ENCODE peak calls at places on chromosomes 5 and 9, in seven cellular contexts. J is left ventricle myocardium inferior, A is mucosa of descending colon, X is OCI-LY7, H is adrenal gland, T is Peyer's patch, E is aorta. L is an unnamed sample. For H3K4me1, the result is how much of the 10 kb centered on the place peaks cover.

GRCh38 chr5:68950111-68950510 is 143.7 kb upstream of the SLC30A5 start:
- DNase-seq in J (no peak), A (no peak), X (no peak), H (peak), T (no peak), E (no peak), L (no peak)

GRCh38 chr9:76617510-76618194 is 146.6 kb upstream of the PCA3 start:
- DNase-seq in J (no peak), A (no peak), X (no peak), H (no peak), T (no peak), E (no peak), L (no peak)

GRCh38 chr5:60287174-60287771 is 393.7 kb upstream of the PDE4D start:
- DNase-seq in J (peak), A (no peak), X (peak), H (peak), T (no peak), E (no peak), L (peak)

GRCh38 chr9:80881946-80882345 is 807.4 kb downstream of the TLE1 start:
- DNase-seq in J (no peak), A (no peak), X (no peak), H (no peak), T (no peak), E (no peak), L (no peak)

GRCh38 chr5:111755942-111756353 is 1.0 kb downstream of the NREP start:
- DNase-seq in J (no peak), A (no peak), X (peak), H (no peak), T (no peak), E (no peak), L (no peak)

GRCh38 chr5:135615581-135616260 is 36.9 kb upstream of the CXCL14 start:
- DNase-seq in J (no peak), A (no peak), X (no peak), H (no peak), T (no peak), E (no peak), L (no peak)

GRCh38 chr5:52867809-52868208 is 80.1 kb downstream of the ITGA1 start:
- DNase-seq in J (no peak), A (no peak), X (no peak), H (no peak), T (no peak), E (no peak), L (no peak)

GRCh38 chr9:85258823-85259370 is 482.9 kb downstream of the AGTPBP1 start:
- DNase-seq in J (peak), A (no peak), X (peak), H (peak), T (no peak), E (peak), L (peak)

GRCh38 chr5:77239126-77239741 is 28.8 kb downstream of the PDE8B start:
- DNase-seq in J (no peak), A (no peak), X (peak), H (no peak), T (no peak), E (no peak), L (no peak)

GRCh38 chr5:160348080-160348479 is 22.3 kb downstream of the C1QTNF2 start:
- DNase-seq in J (no peak), A (no peak), X (no peak), H (no peak), T (no peak), E (no peak), L (no peak)

GRCh38 chr9:107717608-107718314 is 228.2 kb upstream of the KLF4 start:
- DNase-seq in J (no peak), A (no peak), X (no peak), H (no peak), T (no peak), E (no peak), L (no peak)

GRCh38 chr5:154857091-154857533 is 1.3 kb upstream of the CNOT8 start:
- DNase-seq in J (peak), A (no peak), X (peak), H (no peak), T (peak), E (peak), L (peak)

GRCh38 chr5:124824637-124825158 is 78.3 kb upstream of the ZNF608 start:
- DNase-seq in J (no peak), A (no peak), X (no peak), H (no peak), T (no peak), E (no peak), L (peak)

GRCh38 chr5:93512799-93513198 is 68.2 kb downstream of the NR2F1-AS1 start:
- DNase-seq in J (no peak), A (no peak), X (no peak), H (no peak), T (no peak), E (no peak), L (no peak)

GRCh38 chr5:140690941-140691924 is at the start of the genes HARS1 and HARS2:
- DNase-seq in J (peak), A (peak), X (peak), H (peak), T (peak), E (peak), L (peak)

GRCh38 chr9:71765693-71766092 is 2.6 kb downstream of the CEMIP2 start:
- DNase-seq in J (no peak), A (no peak), X (no peak), H (no peak), T (no peak), E (no peak), L (no peak)

GRCh38 chr5:129440424-129440823 is 19.7 kb upstream of the ADAMTS19 start:
- DNase-seq in J (no peak), A (no peak), X (no peak), H (no peak), T (no peak), E (no peak), L (no peak)

GRCh38 chr5:37495668-37496067 is 116.5 kb downstream of the WDR70 start:
- DNase-seq in J (no peak), A (no peak), X (no peak), H (no peak), T (no peak), E (no peak), L (no peak)

GRCh38 chr5:104400941-104401340 is 838.4 kb upstream of the NUDT12 start:
- DNase-seq in J (no peak), A (no peak), X (no peak), H (no peak), T (no peak), E (no peak), L (no peak)

GRCh38 chr5:96476654-96477053 is 43.6 kb upstream of the PCSK1 start:
- DNase-seq in J (no peak), A (no peak), X (no peak), H (no peak), T (no peak), E (no peak), L (no peak)

GRCh38 chr9:127384016-127384730 is 12.8 kb upstream of the SLC2A8 start:
- DNase-seq in J (no peak), A (no peak), X (no peak), H (no peak), T (no peak), E (peak), L (peak)

GRCh38 chr5:180783340-180784052 is 19.1 kb downstream of the MGAT1 start:
- DNase-seq in J (no peak), A (no peak), X (no peak), H (no peak), T (no peak), E (no peak), L (no peak)

GRCh38 chr5:162272417-162272816 is 204.8 kb downstream of the GABRG2 start:
- DNase-seq in J (no peak), A (no peak), X (no peak), H (no peak), T (no peak), E (no peak), L (no peak)

GRCh38 chr5:68898961-68899471 is 194.8 kb upstream of the SLC30A5 start:
- DNase-seq in J (no peak), A (no peak), X (no peak), H (no peak), T (no peak), E (no peak), L (no peak)

GRCh38 chr5:1351156-1351555 is 6.3 kb upstream of the CLPTM1L start:
- DNase-seq in J (no peak), A (no peak), X (no peak), H (no peak), T (no peak), E (peak), L (no peak)

GRCh38 chr9:93288341-93288740 is 104.4 kb downstream of the WNK2 start:
- DNase-seq in J (no peak), A (no peak), X (peak), H (no peak), T (no peak), E (no peak), L (no peak)

GRCh38 chr9:36450110-36450732 is 50.2 kb upstream of the RNF38 start:
- DNase-seq in J (no peak), A (no peak), X (peak), H (peak), T (no peak), E (no peak), L (peak)

GRCh38 chr5:139646912-139647391 is 1.2 kb upstream of the CXXC5 start:
- DNase-seq in J (peak), A (peak), X (no peak), H (peak), T (no peak), E (peak), L (no peak)

GRCh38 chr5:139645495-139645871 is 2.7 kb upstream of the CXXC5 start:
- DNase-seq in J (no peak), A (peak), X (no peak), H (peak), T (no peak), E (peak), L (peak)

GRCh38 chr5:139647406-139648204 is 544 bp upstream of the CXXC5 start:
- DNase-seq in J (peak), A (peak), X (no peak), H (peak), T (no peak), E (peak), L (no peak)

GRCh38 chr5:139644646-139645494 is 3.3 kb upstream of the CXXC5 start:
- DNase-seq in J (no peak), A (no peak), X (no peak), H (peak), T (peak), E (peak), L (no peak)

DNA sequence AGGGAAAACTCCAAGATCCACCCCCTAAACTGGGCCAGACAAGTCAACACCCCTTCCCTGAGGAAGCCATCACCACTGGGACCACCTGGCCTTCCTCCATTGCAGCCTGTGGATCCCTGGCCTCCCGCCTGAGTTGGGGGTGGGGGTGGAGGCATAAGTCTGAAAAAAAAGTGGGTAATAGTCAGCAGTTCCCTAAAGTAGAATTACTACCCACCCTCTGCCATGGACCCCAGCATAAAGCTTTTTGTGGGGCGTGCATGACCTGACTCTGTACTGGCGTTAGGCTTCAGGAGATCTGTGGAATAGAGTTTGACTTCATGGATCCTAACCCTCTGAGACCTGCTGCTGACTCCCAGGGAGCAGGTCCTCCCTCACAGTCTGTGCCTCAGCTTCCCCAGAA is 2.0 kb upstream of the CXXC5 start:
- DNase-seq in J (peak), A (peak), X (no peak), H (peak), T (no peak), E (peak), L (no peak)
- H3K4me1 ChIP-seq in J (half or more), A (under half), X (under half), H (under half), T (half or more), E (under half), L (half or more)

GRCh38 chr9:131421691-131422090 is 27.8 kb downstream of the PRRC2B start:
- DNase-seq in J (no peak), A (no peak), X (no peak), H (no peak), T (no peak), E (peak), L (no peak)

GRCh38 chr9:131420913-131421312 is 27.0 kb downstream of the PRRC2B start:
- DNase-seq in J (no peak), A (no peak), X (no peak), H (peak), T (no peak), E (peak), L (no peak)

GRCh38 chr9:131426545-131426944 is 32.7 kb downstream of the PRRC2B start:
- DNase-seq in J (no peak), A (no peak), X (no peak), H (no peak), T (no peak), E (no peak), L (no peak)

GRCh38 chr9:131422241-131422792 is 28.4 kb downstream of the PRRC2B start:
- DNase-seq in J (peak), A (no peak), X (no peak), H (peak), T (no peak), E (peak), L (no peak)

DNA sequence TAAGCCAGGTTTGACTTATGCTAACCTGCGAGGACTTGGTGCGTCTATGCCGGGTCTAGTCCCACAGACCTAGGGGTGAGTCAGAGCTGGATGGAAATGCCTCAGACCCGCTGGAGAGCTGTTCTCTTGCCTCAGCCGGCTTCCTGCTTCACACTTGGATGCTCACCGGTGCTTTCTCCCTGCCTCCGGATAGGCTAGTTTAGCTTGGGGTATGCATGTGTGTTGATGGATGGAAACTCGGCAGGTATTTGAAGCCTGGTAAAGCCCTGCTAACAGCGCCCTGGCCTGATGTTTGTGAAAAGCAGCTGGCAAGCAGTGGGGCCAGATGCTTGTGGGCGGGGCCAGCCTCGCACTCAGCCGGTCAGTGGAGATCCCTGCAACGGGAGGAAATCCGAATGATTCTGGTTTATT is 29.3 kb downstream of the PRRC2B start:
- DNase-seq in J (peak), A (peak), X (no peak), H (peak), T (peak), E (peak), L (no peak)
- H3K4me3 ChIP-seq in J (peak), A (no peak), X (no peak), H (no peak), T (no peak), E (no peak), L (no peak)

DNA sequence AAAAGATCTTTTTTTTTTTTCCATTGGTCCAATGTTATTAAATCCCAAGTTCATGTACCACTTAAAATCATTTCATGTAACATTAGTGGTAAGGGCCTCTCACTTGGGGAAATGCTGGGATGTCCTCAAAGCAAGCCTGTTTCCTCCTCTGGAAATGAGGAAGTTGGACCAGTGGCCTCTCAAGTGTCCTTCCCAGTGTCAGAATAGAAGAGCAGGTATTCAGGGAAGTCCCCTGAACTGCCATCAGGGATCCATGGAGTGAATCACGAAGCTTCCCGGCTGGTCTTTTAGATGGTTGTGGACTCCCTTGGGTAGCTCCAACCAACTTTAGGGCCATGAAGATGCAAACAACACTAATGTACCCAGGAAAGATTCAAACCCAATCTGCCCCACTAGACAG is 55.1 kb upstream of the AFAP1L1 start:
- DNase-seq in J (no peak), A (no peak), X (no peak), H (no peak), T (no peak), E (no peak), L (no peak)
- H3K4me1 ChIP-seq in J (half or more), A (under half), X (under half), H (under half), T (under half), E (under half), L (under half)

GRCh38 chr9:121192959-121193645 is 8.6 kb downstream of the RAB14 start:
- DNase-seq in J (no peak), A (no peak), X (no peak), H (no peak), T (no peak), E (no peak), L (no peak)
- H3K4me3 ChIP-seq in J (no peak), A (no peak), X (no peak), H (no peak), T (no peak), E (no peak), L (no peak)

GRCh38 chr9:137228968-137229896 is 1.5 kb upstream of the SLC34A3 start:
- DNase-seq in J (no peak), A (no peak), X (no peak), H (no peak), T (no peak), E (no peak), L (no peak)
- H3K4me1 ChIP-seq in J (under half), A (under half), X (under half), H (under half), T (half or more), E (under half), L (under half)

GRCh38 chr5:27473300-27474053 is 435.1 kb upstream of the CDH9 start:
- DNase-seq in J (no peak), A (no peak), X (no peak), H (no peak), T (no peak), E (no peak), L (no peak)
- H3K4me3 ChIP-seq in J (peak), A (no peak), X (no peak), H (no peak), T (no peak), E (no peak), L (no peak)

DNA sequence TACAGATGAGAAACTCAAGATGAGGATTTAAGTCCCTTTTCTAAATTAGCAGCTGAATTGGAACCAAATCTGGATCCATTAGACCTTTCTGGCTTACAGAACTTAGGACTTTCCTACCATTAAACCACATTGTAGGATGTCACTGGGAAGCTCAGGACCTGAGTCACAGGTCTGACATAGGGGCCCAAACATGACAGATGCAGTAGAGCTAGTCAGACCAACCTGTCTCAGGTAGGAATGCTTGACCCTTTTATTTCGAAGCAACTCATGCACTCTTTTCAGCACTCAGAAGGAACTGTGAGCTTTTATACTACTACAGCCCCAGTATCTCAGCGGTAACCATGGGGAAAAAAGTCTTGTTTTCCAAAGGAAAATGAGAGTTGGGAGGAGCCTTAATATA is 2.5 kb downstream of the RAB24 start:
- DNase-seq in J (no peak), A (no peak), X (no peak), H (no peak), T (no peak), E (no peak), L (no peak)
- H3K4me1 ChIP-seq in J (half or more), A (half or more), X (half or more), H (under half), T (half or more), E (under half), L (under half)

DNA sequence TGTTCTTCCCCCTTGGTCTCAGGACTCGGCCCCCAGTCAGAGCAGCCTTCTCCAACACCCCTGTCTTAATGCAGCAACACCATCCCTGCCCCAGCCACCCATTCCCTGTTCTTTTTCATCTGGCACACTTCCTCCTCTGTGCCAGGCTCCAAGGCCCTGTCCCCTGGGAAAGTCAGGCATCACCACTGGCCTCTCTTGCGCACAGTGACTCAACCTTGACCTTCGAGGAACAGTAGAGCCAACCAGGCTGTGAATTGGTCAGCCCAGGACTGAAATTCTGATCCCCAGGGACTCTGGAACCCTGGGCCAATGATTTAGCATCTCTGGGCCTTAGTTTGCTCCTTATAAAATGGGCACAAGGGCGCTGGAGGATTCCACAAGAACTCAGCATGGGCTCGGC is 10.5 kb upstream of the RALGDS start:
- DNase-seq in J (no peak), A (no peak), X (no peak), H (peak), T (no peak), E (no peak), L (no peak)
- H3K4me3 ChIP-seq in J (no peak), A (no peak), X (no peak), H (no peak), T (no peak), E (no peak), L (no peak)

L was measured in Caco-2.